ENCODE peak calls at places on chromosomes 6 and 20, in five cellular contexts. D is left ventricle myocardium inferior, H is fibroblast of mammary gland, G is astrocyte of the spinal cord, E is fibroblast of pulmonary artery. J is an unnamed sample.

GRCh38 chr20:63612276-63612931 is 14.5 kb downstream of the GMEB2 start:
- DNase-seq in G (no peak), H (no peak), E (no peak), D (no peak), J (no peak)

GRCh38 chr6:170178561-170179477 is 112.1 kb downstream of the DLL1 start:
- DNase-seq in G (peak), D (peak), H (peak), E (peak), J (peak)

GRCh38 chr6:52984247-52984646 is 10.8 kb downstream of the GSTA4 start:
- DNase-seq in H (no peak), E (no peak), G (peak), D (no peak), J (no peak)

GRCh38 chr6:155850408-155850841 is 394.8 kb upstream of the NOX3 start:
- DNase-seq in H (peak), D (no peak), G (peak), E (peak), J (peak)

GRCh38 chr6:165010556-165011535 is 298.6 kb downstream of the C6orf118 start:
- DNase-seq in H (no peak), D (no peak), G (peak), E (no peak), J (no peak)

GRCh38 chr6:116087437-116088027 is 13.1 kb upstream of the NT5DC1 start:
- DNase-seq in D (no peak), H (peak), E (peak), G (peak), J (peak)

GRCh38 chr6:9537381-9537780 is 877.5 kb downstream of the TFAP2A start:
- DNase-seq in E (peak), H (no peak), D (no peak), G (peak), J (peak)

GRCh38 chr20:11229772-11230171 is 556.0 kb upstream of the JAG1 start:
- DNase-seq in D (peak), E (peak), G (peak), H (peak), J (peak)

GRCh38 chr6:158686791-158687381 is 37.0 kb downstream of the SYTL3 start:
- DNase-seq in E (no peak), H (no peak), D (no peak), G (no peak), J (no peak)

GRCh38 chr6:20119446-20119845 is 92.8 kb downstream of the MBOAT1 start:
- DNase-seq in E (no peak), H (no peak), G (no peak), D (no peak), J (no peak)

GRCh38 chr6:129393659-129394058 is 316.3 kb downstream of the ARHGAP18 start:
- DNase-seq in D (no peak), H (no peak), G (no peak), E (no peak), J (no peak)

GRCh38 chr6:133512410-133513016 is 271.4 kb downstream of the EYA4 start:
- DNase-seq in E (peak), G (peak), D (no peak), H (peak), J (peak)

GRCh38 chr6:15305496-15305895 is 59.6 kb downstream of the JARID2 start:
- DNase-seq in E (no peak), D (no peak), H (no peak), G (no peak), J (no peak)

GRCh38 chr6:4313044-4313686 is 177.8 kb upstream of the ECI2 start:
- DNase-seq in G (peak), E (peak), H (peak), D (peak), J (peak)

GRCh38 chr20:43744966-43745733 is 18.3 kb upstream of the GTSF1L start:
- DNase-seq in D (no peak), E (no peak), H (no peak), G (no peak), J (no peak)

GRCh38 chr6:40957616-40958492 is 81.2 kb downstream of the UNC5CL start:
- DNase-seq in D (no peak), E (peak), H (peak), G (peak), J (peak)

GRCh38 chr6:137661601-137662000 is 167.4 kb upstream of the OLIG3 start:
- DNase-seq in E (peak), G (no peak), D (no peak), H (peak), J (peak)

GRCh38 chr6:106025655-106026054 is 60.5 kb upstream of the PRDM1 start:
- DNase-seq in E (no peak), H (peak), D (no peak), G (peak), J (peak)

GRCh38 chr20:41172296-41173140 is 35.2 kb downstream of the PLCG1 start:
- DNase-seq in G (no peak), D (no peak), H (peak), E (peak), J (peak)

GRCh38 chr6:149064026-149065017 is 253.2 kb upstream of the TAB2 start:
- DNase-seq in H (no peak), D (no peak), E (no peak), G (no peak), J (no peak)

GRCh38 chr20:45920795-45921617 is 9.1 kb upstream of the PLTP start:
- DNase-seq in G (no peak), E (no peak), H (no peak), D (no peak), J (no peak)

GRCh38 chr6:148747145-148747492 is 289 bp downstream of the UST start:
- DNase-seq in D (peak), E (peak), G (peak), H (peak), J (peak)

GRCh38 chr6:19880066-19880465 is 42.9 kb downstream of the ID4 start:
- DNase-seq in H (no peak), G (no peak), E (no peak), D (no peak), J (no peak)

GRCh38 chr6:53282234-53282633 is 66.5 kb downstream of the ELOVL5 start:
- DNase-seq in H (no peak), G (no peak), E (no peak), D (no peak), J (no peak)

GRCh38 chr6:6688951-6689350 is 100.4 kb downstream of the LY86 start:
- DNase-seq in G (no peak), H (no peak), E (peak), D (no peak), J (no peak)

GRCh38 chr20:2132461-2132901 is 30.9 kb downstream of the STK35 start:
- DNase-seq in G (no peak), E (no peak), H (peak), D (no peak), J (no peak)

DNA sequence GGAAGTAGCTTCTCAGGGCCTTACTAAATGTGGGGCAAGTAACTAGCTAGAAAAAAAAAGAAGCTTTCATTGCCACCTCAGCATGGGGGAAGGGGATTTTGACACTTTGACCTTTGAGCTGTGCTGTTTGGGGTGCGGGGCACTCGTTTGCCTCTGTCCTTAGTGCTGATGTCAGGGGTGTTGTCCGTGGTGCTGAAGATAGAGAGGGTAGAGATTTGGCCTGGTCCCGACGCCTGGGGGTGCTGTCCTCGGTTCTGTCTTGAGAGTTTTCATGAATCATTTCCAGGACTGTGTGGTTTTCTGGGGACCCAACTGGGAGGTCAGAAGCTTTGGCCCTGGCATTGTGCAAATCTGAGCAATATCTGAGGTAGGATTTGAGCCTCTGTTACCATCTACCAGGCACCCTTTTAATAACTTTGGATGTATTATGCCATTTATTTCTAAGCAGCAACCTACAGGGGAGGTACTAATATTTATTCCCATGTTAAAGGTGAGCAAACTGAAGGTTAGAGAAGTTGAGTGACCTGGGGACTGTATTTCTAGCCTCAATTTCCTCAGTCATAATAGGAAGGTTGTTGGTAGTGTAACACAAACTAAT is 78.0 kb downstream of the DLGAP4 start:
- DNase-seq in G (peak), D (no peak), H (peak), E (peak), J (peak)
- TF ChIP-seq CTCF in G (no peak), D (no peak), H (peak), E (peak), J (no peak)

GRCh38 chr6:107626645-107627044 is 136.7 kb downstream of the SOBP start:
- DNase-seq in D (no peak), H (no peak), E (no peak), G (no peak), J (no peak)
- H3K4me3 ChIP-seq in D (no peak), H (no peak), E (no peak), G (no peak), J (no peak)

DNA sequence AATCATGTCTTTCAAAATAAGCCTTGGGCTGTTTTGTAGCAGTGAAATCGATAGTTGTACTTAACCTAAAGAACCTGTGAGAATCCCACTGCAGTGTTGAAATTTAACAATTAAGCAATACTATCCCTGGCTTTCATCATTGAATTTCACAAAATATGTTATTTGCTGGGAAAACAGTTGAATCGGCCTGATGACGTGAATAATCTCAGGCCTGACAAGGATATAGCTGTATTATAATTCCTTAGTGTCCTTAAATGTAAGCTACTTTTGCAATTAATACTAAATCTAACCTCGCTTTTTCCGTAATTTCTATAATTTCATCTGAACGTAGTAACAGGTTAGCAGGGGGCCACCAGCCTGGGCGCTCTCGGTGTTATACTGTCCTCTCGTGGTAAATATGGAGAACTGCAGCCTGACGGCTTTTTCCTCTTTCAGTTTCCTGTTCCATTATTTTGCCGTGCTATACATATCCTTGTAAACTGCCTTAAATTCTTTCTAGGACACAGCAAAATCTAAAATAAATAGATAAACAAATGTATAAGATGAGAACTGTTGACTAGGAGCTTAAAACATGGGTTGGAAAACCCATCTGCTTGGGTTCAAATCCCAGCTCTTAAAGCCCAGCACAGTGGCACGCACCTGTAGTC is 24.0 kb downstream of the MTFR2 start:
- DNase-seq in H (peak), G (peak), D (peak), E (peak), J (peak)
- TF ChIP-seq CTCF in H (peak), G (peak), D (peak), E (no peak), J (peak)

DNA sequence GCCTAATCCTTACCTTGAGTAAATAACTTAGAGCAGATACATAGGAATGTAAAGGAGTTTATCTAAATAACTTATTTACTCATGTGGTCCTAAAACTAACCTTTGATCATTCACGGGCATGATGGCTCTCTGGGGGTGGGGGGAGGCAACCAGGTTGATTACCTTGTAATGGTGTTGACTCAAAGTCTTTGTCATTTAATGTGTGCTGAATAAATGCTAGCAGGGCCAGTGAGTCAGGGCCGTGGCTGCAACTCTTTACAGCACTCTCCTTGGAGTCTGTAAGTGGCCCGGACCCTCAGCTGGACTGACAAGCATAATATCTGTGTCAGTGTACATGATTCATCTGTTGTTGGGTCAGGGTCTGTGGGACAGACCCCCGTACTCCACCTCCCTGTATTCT is 203.0 kb downstream of the EPM2A start:
- DNase-seq in H (no peak), G (no peak), E (no peak), D (no peak), J (no peak)
- H3K4me3 ChIP-seq in H (no peak), G (no peak), E (no peak), D (no peak), J (no peak)

GRCh38 chr6:157615951-157616350 is 207.1 kb upstream of the SNX9 start:
- DNase-seq in D (no peak), E (no peak), H (no peak), G (no peak), J (no peak)

GRCh38 chr6:157614026-157614484 is 209.0 kb upstream of the SNX9 start:
- DNase-seq in H (peak), G (peak), D (no peak), E (no peak), J (peak)

GRCh38 chr6:157613011-157613522 is 210.0 kb upstream of the SNX9 start:
- DNase-seq in G (peak), D (no peak), H (peak), E (peak), J (peak)

GRCh38 chr6:157611406-157611805 is 211.6 kb upstream of the SNX9 start:
- DNase-seq in D (no peak), H (no peak), E (no peak), G (no peak), J (no peak)

GRCh38 chr6:157615411-157615763 is 207.7 kb upstream of the SNX9 start:
- DNase-seq in E (peak), H (peak), G (peak), D (no peak), J (no peak)
- TF ChIP-seq CTCF in E (no peak), H (peak), G (peak), D (peak), J (no peak)

DNA sequence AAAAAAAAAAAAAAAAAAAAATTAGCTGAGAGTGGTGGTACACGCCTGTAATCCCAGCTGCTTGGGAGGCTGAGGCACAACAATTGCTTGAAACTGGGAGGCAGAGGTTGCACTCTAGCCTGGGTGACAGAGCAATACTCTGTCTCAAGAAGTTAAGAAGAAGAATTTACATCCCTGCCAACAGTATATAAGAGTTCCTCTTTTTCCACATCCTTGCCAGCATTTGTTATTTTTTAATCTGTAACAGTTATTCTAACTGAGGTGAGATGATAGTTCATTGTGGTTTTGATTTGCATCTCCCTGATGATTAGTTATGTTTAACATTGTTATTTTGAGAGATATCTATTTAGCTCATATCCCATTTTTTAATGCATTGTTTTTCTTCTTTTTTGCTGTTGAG is 20.3 kb upstream of the DYNLRB1 start:
- DNase-seq in H (no peak), E (no peak), D (no peak), G (no peak), J (no peak)
- H3K4me3 ChIP-seq in H (no peak), E (no peak), D (no peak), G (no peak), J (no peak)

GRCh38 chr6:142355481-142356174 is 53.8 kb downstream of the ADGRG6 start:
- DNase-seq in H (no peak), G (no peak), E (no peak), D (no peak), J (no peak)
- TF ChIP-seq CTCF in H (no peak), G (no peak), E (no peak), D (no peak), J (no peak)

GRCh38 chr6:14070457-14070856 is 47.1 kb upstream of the CD83 start:
- DNase-seq in D (no peak), E (peak), G (no peak), H (no peak), J (no peak)

GRCh38 chr6:14077193-14077853 is 40.2 kb upstream of the CD83 start:
- DNase-seq in D (no peak), E (no peak), G (no peak), H (no peak), J (no peak)

GRCh38 chr6:14072084-14072483 is 45.5 kb upstream of the CD83 start:
- DNase-seq in G (peak), H (peak), D (no peak), E (no peak), J (no peak)

GRCh38 chr6:14079433-14079832 is 38.1 kb upstream of the CD83 start:
- DNase-seq in D (peak), E (peak), H (no peak), G (peak), J (no peak)

DNA sequence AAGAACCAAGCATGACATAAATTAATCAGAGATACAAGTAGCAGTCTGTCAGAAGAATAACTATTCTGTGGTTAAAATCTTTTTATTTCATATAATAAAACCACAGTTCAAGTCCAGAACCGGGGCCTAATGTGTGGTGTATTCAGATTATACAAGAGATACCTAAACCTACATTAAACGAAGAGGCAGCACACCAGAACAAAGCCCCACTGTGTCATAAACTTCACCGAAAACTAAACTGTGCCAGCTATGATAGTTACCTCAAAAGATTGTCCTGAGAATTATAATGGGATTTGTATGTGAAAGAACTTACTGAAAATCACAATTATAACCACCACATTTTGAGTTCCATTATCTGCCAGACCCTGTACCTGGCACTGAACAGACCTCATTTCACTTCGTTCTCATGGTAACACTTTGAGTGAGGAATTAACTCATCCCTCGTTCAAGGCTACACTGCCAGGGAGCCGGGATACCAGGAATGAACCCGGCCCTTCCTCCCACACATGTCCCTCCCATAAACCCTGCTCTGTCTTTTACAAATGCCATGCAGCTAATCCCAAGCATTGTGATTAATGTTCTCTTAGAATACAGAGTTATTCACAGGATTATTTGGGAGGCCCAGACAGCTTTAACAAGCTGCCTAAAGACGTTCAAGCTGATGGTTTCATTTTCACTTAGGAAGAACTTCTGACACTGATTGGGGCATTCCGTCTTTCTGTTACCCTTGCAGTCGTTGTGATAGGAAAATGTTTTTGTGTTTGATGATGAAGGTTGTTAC is 42.7 kb upstream of the CD83 start:
- DNase-seq in H (peak), E (peak), G (peak), D (no peak), J (peak)
- H3K4me3 ChIP-seq in H (peak), E (peak), G (peak), D (peak), J (peak)

GRCh38 chr6:16523550-16524379 is 237.5 kb downstream of the ATXN1 start:
- DNase-seq in D (no peak), G (peak), E (peak), H (peak), J (peak)
- TF ChIP-seq CTCF in D (no peak), G (no peak), E (no peak), H (no peak), J (no peak)

GRCh38 chr20:35627121-35627520 is 11.5 kb downstream of the SPAG4 start:
- DNase-seq in E (no peak), H (no peak), G (no peak), D (no peak), J (no peak)

GRCh38 chr20:35630636-35631035 is 15.0 kb downstream of the SPAG4 start:
- DNase-seq in E (no peak), G (no peak), D (no peak), H (no peak), J (no peak)

GRCh38 chr20:35629432-35630145 is 14.0 kb downstream of the SPAG4 start:
- DNase-seq in G (no peak), D (no peak), E (no peak), H (no peak), J (no peak)

GRCh38 chr20:35625584-35626385 is 10.2 kb downstream of the SPAG4 start:
- DNase-seq in D (no peak), E (no peak), G (no peak), H (no peak), J (no peak)

GRCh38 chr20:35626386-35627001 is 10.9 kb downstream of the SPAG4 start:
- DNase-seq in H (no peak), G (no peak), D (no peak), E (no peak), J (no peak)
- H3K4me3 ChIP-seq in H (no peak), G (no peak), D (no peak), E (no peak), J (no peak)

J was measured in foreskin fibroblast.